ENCODE peak calls at places on chromosomes 16 and 17, in ten cellular contexts. U, T, N, Z, I, H, D, S, V and X are unnamed samples.

GRCh38 chr17:78365561-78366108 is 5.8 kb upstream of the SOCS3 start:
- DNase-seq in U (peak; percentile 68), T (peak; percentile 20), N (no peak), Z (no peak), I (no peak), H (peak; percentile 70), D (no peak), S (no peak), V (no peak), X (no peak)

GRCh38 chr16:69077251-69077650 is 28.2 kb upstream of the HAS3 start:
- DNase-seq in U (no peak), T (no peak), N (no peak), Z (no peak), I (no peak), H (no peak), D (no peak), S (no peak), V (no peak), X (no peak)

GRCh38 chr17:55089955-55090573 is 121.5 kb downstream of the STXBP4 start:
- DNase-seq in U (peak; percentile 18), T (no peak), N (no peak), Z (peak; percentile 8), I (no peak), H (no peak), D (no peak), S (no peak), V (no peak), X (no peak)

GRCh38 chr17:65572186-65572580 is 10.7 kb upstream of the AXIN2 start:
- DNase-seq in U (no peak), T (no peak), N (no peak), Z (no peak), I (no peak), H (no peak), D (no peak), S (no peak), V (no peak), X (no peak)

GRCh38 chr17:57009737-57010445 is 32.0 kb downstream of the SCPEP1 start:
- DNase-seq in U (peak; percentile 43), T (no peak), N (peak; percentile 44), Z (peak; percentile 79), I (no peak), H (no peak), D (peak; percentile 40), S (no peak), V (peak; percentile 53), X (no peak)

GRCh38 chr17:17669081-17669850 is 12.0 kb upstream of the RAI1 start:
- DNase-seq in U (no peak), T (no peak), N (no peak), Z (no peak), I (no peak), H (no peak), D (no peak), S (no peak), V (no peak), X (no peak)

GRCh38 chr17:3415610-3416009 is 4.4 kb downstream of the OR3A3 start:
- DNase-seq in U (no peak), T (no peak), N (no peak), Z (no peak), I (no peak), H (no peak), D (no peak), S (no peak), V (no peak), X (no peak)

GRCh38 chr17:74738051-74738996 is 1.3 kb downstream of the RAB37 start:
- DNase-seq in U (peak; percentile 82), T (no peak), N (no peak), Z (no peak), I (no peak), H (no peak), D (no peak), S (no peak), V (no peak), X (no peak)

GRCh38 chr17:47776330-47777197 is 43.5 kb downstream of the TBX21 start:
- DNase-seq in U (peak; percentile 47), T (no peak), N (no peak), Z (peak; percentile 78), I (no peak), H (no peak), D (no peak), S (no peak), V (no peak), X (no peak)

GRCh38 chr16:68236804-68237242 is 896 bp upstream of the ESRP2 start:
- DNase-seq in U (peak; percentile 44), T (peak; percentile 26), N (no peak), Z (no peak), I (no peak), H (no peak), D (no peak), S (peak; percentile 76), V (no peak), X (no peak)

GRCh38 chr17:70613681-70614080 is 444.3 kb downstream of the KCNJ2 start:
- DNase-seq in U (no peak), T (no peak), N (no peak), Z (no peak), I (no peak), H (no peak), D (no peak), S (no peak), V (no peak), X (no peak)

DNA sequence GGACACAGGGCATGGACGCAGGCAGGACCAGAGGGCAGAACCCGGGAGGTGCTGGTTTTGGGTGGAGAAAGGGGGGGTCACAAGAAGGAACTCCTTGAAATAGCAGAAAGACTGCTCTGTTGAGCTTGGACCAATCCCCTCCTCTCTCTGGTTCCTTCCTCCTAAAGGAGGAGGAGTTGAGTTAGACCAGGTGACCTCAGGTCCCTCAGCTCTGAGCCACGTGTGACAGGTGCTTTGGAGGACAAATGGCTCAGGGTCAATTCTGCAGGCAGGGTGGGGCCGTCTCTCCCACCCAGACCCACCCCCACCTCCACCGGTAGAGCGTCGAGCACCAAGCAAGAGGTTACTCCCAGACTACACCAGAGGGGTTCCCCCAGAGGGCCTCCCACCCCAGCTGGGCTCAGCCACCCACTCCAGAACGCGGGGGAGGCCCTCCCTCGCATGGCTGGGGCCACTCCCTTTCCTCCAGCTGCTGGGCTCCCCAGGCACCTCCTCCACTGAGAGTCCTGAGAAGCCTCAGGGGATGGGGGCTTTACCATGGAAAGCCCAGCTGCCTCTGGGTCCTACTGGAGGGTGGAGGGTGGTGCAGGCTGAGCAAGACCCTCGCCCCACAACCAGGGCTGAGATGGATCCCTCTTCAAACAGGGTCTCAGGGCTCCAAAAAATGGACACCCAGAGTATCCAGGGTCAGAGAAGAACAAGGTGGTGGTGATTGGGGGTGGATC is 7.7 kb downstream of the MYO1C start:
- DNase-seq in U (peak; percentile 24), T (peak; percentile 72), N (no peak), Z (peak; percentile 57), I (peak; percentile 81), H (no peak), D (peak; percentile 43), S (peak; percentile 85), V (peak; percentile 68), X (no peak)
- TF ChIP-seq POLR2A in U (peak; percentile 18), T (no peak), N (no peak), Z (no peak), I (no peak), H (no peak), D (no peak), S (peak; percentile 19), V (no peak), X (no peak)

GRCh38 chr16:27332105-27332504 is 18.3 kb downstream of the IL4R start:
- DNase-seq in U (no peak), T (peak; percentile 50), N (no peak), Z (no peak), I (no peak), H (no peak), D (no peak), S (peak; percentile 46), V (no peak), X (no peak)
- H3K4me1 ChIP-seq in U (peaks cover 16% of the 10 kb centered on the region), T (peaks cover 61% of the 10 kb centered on the region), N (no peaks in the 10 kb centered on the region), Z (peaks cover 13% of the 10 kb centered on the region), I (peaks cover 4% of the 10 kb centered on the region), H (peaks cover 7% of the 10 kb centered on the region), D (peaks cover 54% of the 10 kb centered on the region), S (peaks cover 97% of the 10 kb centered on the region), V (peaks cover 3% of the 10 kb centered on the region), X (peaks cover 32% of the 10 kb centered on the region)

GRCh38 chr16:27386674-27387073 is 15.3 kb upstream of the IL21R start:
- DNase-seq in U (no peak), T (no peak), N (no peak), Z (no peak), I (no peak), H (no peak), D (no peak), S (no peak), V (no peak), X (no peak)

GRCh38 chr16:27387724-27388123 is 14.2 kb upstream of the IL21R start:
- DNase-seq in U (no peak), T (no peak), N (no peak), Z (no peak), I (no peak), H (no peak), D (no peak), S (no peak), V (no peak), X (no peak)

GRCh38 chr16:27385398-27385797 is 16.6 kb upstream of the IL21R start:
- DNase-seq in U (no peak), T (no peak), N (no peak), Z (no peak), I (no peak), H (no peak), D (no peak), S (no peak), V (no peak), X (no peak)

GRCh38 chr16:27389272-27389961 is 12.6 kb upstream of the IL21R start:
- DNase-seq in U (no peak), T (no peak), N (no peak), Z (no peak), I (no peak), H (no peak), D (no peak), S (no peak), V (no peak), X (no peak)

DNA sequence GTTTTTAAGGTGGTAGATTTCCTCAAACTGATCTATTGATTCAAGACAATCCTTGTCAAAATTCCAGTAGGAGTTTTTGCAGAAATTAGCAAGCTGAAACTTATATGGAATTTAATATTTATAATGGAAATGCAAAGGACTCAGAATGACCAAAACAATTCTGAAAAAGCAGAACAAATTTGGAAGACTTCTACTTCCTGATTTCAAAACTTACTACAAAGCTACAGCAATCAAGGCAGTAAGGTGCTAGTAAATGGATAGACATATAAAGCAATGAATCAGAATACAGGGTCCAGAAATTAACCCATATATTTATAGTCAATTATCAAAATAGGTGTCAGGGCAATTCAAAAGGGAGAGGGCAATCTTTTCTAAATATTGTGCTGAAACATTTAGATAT is 11.8 kb upstream of the IL21R start:
- DNase-seq in U (no peak), T (no peak), N (no peak), Z (no peak), I (no peak), H (no peak), D (no peak), S (no peak), V (no peak), X (no peak)
- TF ChIP-seq CTCF in U (no peak), T (no peak), N (no peak), Z (no peak), I (no peak), H (no peak), D (no peak), S (no peak), V (no peak), X (no peak)

DNA sequence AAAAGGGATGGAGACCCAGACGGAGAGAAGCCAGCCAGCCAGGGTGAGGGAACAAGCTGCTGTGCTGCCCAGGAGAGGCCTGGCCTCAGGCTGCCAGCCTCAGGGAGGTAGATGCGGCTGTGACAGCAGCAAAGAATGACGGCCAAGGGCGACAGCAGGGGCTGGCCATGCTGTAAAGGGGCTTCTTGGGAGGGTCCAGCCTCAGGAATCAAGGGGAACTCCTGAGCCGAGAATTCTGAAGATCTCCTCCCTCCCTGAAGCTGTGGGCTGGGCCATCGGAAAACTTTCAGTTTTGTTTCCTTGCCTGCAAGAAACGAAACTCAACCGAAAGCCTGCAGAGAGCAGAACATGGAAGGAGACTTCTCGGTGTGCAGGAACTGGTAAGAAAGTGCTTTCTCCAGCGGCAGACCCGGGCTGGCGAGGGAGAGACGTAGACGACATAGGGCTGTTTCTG is at the start of gene XAF1:
- DNase-seq in U (no peak), T (peak; percentile 58), N (peak; percentile 34), Z (no peak), I (peak; percentile 59), H (no peak), D (peak; percentile 31), S (peak; percentile 68), V (peak; percentile 45), X (no peak)
- TF ChIP-seq POLR2A in U (no peak), T (no peak), N (no peak), Z (no peak), I (no peak), H (no peak), D (peak; percentile 30), S (no peak), V (no peak), X (no peak)